ENCODE peak calls at places on chromosomes 2 and 18, in five cellular contexts. T is mucosa of descending colon, J is endodermal cell, U is KG1, B is germinal center. H is an unnamed sample.

GRCh38 chr2:58137856-58138255 is 91.2 kb downstream of the VRK2 start:
- DNase-seq in J (no peak), U (no peak), B (no peak), T (no peak), H (no peak)

GRCh38 chr2:223104741-223105140 is 52.8 kb downstream of the KCNE4 start:
- DNase-seq in B (no peak), U (no peak), J (no peak), T (no peak), H (no peak)

GRCh38 chr2:32977228-32977758 is 30.5 kb downstream of the LTBP1 start:
- DNase-seq in U (no peak), J (peak; percentile 49), B (no peak), T (peak; percentile 97), H (no peak)

GRCh38 chr2:138267161-138267901 is 234.2 kb upstream of the SPOPL start:
- DNase-seq in J (no peak), U (no peak), T (no peak), B (no peak), H (no peak)

GRCh38 chr18:34838669-34839068 is 128.6 kb downstream of the DTNA start:
- DNase-seq in B (no peak), T (no peak), J (no peak), U (no peak), H (no peak)

GRCh38 chr2:4903676-4904348 is 788.4 kb upstream of the SOX11 start:
- DNase-seq in T (no peak), J (no peak), U (no peak), B (no peak), H (no peak)

GRCh38 chr18:22368066-22368465 is 49.6 kb downstream of the CTAGE1 start:
- DNase-seq in U (no peak), J (no peak), T (no peak), B (no peak), H (no peak)

GRCh38 chr2:200319587-200320337 is 13.3 kb downstream of the SPATS2L start:
- DNase-seq in U (no peak), J (no peak), B (no peak), T (no peak), H (no peak)

GRCh38 chr2:151138507-151138906 is 123.2 kb downstream of the RBM43 start:
- DNase-seq in B (no peak), U (no peak), J (no peak), T (no peak), H (no peak)

GRCh38 chr2:74181739-74182138 is 3.1 kb upstream of the MOB1A start:
- DNase-seq in U (peak; percentile 76), T (peak; percentile 48), J (no peak), B (peak; percentile 63), H (peak; percentile 98)

GRCh38 chr2:54632733-54633692 is 90.4 kb upstream of the EML6 start:
- DNase-seq in U (no peak), B (no peak), T (no peak), J (no peak), H (no peak)

GRCh38 chr2:9552491-9553178 is 3.0 kb downstream of the ADAM17 start:
- DNase-seq in T (no peak), U (no peak), B (no peak), J (no peak), H (peak; percentile 94)

GRCh38 chr2:162025121-162025911 is 48.7 kb downstream of the DPP4 start:
- DNase-seq in U (no peak), B (no peak), T (no peak), J (no peak), H (no peak)

GRCh38 chr18:62751341-62751821 is 36.0 kb downstream of the PHLPP1 start:
- DNase-seq in T (peak; percentile 55), B (no peak), U (no peak), J (peak; percentile 85), H (no peak)

GRCh38 chr2:11692966-11693521 is 23.0 kb upstream of the NTSR2 start:
- DNase-seq in J (peak; percentile 89), U (peak; percentile 23), T (peak; percentile 92), B (peak; percentile 74), H (peak; percentile 61)

H was measured in AML-193.